ENCODE peak calls at places on chromosome 1, in four cellular contexts. B, O, W and L are unnamed samples.

GRCh38 chr1:38129971-38130370 is 83.4 kb upstream of the POU3F1 start:
- DNase-seq in B (no peak), O (no peak), W (no peak), L (no peak)

GRCh38 chr1:4267381-4268261 is 367.5 kb upstream of the C1orf174 start:
- DNase-seq in B (no peak), O (no peak), W (peak), L (peak)

GRCh38 chr1:180295999-180296398 is 65.9 kb downstream of the LHX4 start:
- DNase-seq in B (no peak), O (no peak), W (no peak), L (no peak)

GRCh38 chr1:58898739-58899580 is 115.1 kb upstream of the JUN start:
- DNase-seq in B (no peak), O (peak), W (no peak), L (peak)

GRCh38 chr1:247172956-247173355 is 1.1 kb upstream of the ZNF124 start:
- DNase-seq in B (no peak), O (no peak), W (peak), L (no peak)

GRCh38 chr1:151518431-151518830 is 7.2 kb downstream of the CGN start:
- DNase-seq in B (no peak), O (no peak), W (no peak), L (no peak)

GRCh38 chr1:21586926-21587601 is 77.8 kb downstream of the ALPL start:
- DNase-seq in B (no peak), O (peak), W (no peak), L (peak)

GRCh38 chr1:29180497-29181412 is 945 bp downstream of the SRSF4 start:
- DNase-seq in B (no peak), O (peak), W (no peak), L (no peak)

GRCh38 chr1:151509350-151510019 is 1.7 kb upstream of the CGN start:
- DNase-seq in B (no peak), O (no peak), W (no peak), L (no peak)

GRCh38 chr1:246302251-246302625 is 204.8 kb downstream of the SMYD3 start:
- DNase-seq in B (no peak), O (no peak), W (no peak), L (no peak)

GRCh38 chr1:207868769-207869721 is 41.9 kb downstream of the CD34 start:
- DNase-seq in B (peak), O (peak), W (no peak), L (peak)
- TF ChIP-seq FOXK2 in B (no peak), O (no peak), W (no peak), L (no peak)

DNA sequence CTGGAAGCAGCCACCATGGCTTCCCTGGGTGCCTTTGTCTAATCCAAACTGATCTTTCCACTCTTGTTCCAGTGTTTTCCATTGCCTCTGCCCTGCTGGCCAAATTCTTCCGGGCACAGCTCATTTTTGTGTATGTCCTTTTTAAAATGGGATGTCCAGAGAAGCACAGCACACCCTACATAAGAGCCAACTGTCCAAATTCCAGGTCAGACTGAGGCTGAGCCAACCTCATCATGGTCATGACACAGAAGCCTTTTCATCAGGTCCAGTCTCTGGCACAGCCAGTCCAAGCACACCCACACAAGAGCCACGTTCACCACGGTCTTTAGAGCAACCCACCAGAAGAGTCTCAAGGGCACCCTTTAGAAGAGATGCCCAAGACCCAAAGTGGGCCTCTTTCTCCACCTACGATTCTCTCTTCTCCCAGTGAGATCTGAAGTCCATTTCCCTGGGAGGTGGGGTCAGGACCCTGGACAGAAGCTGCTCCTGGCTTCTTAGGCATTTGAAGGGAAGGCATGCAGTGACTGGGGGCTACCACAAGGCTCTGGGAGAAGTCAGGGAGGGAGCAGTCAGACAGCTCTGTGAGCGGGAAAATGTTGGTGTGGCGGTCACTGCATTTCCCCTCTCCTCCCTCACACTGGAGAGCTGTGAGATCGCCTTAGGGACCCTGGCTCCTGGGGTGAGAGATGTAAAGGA is 53.2 kb downstream of the SYT2 start:
- DNase-seq in B (peak), O (peak), W (no peak), L (peak)
- TF ChIP-seq FOXK2 in B (no peak), O (no peak), W (no peak), L (no peak)

DNA sequence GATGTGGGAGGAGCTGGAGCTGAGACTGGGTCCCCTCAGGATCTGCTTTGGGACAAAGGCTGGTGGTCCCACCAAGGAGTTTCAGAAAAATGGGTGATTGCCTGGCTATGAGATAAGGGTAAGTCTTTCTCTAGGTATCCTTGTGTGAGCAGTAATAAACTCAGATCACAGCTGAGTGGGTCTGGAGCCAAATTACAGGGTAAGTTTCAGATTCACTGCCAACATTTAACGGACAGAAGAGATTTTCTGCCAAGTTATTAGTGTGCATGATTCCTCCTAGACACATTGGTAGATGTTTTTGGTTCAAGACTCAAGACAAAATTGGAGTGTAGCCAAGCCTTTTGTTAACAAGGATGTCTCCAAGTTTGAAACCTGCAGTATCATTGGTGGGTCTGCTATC is 7.5 kb downstream of the CD1B start:
- DNase-seq in B (no peak), O (no peak), W (no peak), L (no peak)
- TF ChIP-seq FOXK2 in B (no peak), O (no peak), W (no peak), L (no peak)

DNA sequence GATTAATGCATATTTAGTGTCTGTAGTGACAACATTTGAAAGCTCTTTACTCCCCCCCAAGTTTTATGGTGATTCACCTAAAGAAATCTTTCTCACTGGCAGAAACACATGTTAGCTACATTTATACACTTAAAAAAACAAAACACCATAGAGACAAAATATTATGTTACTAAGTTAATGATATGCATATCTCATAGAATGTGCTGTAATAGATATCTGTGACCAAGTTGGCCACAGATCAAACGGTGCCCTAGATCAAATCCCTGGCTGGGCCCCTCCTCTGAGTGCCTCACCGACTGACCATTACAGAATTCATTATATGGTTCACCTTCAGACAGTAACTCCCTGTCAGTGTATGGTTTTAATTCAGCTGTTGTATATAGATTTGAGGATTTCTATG is 322.1 kb upstream of the LYPLAL1 start:
- DNase-seq in B (no peak), O (no peak), W (no peak), L (no peak)
- TF ChIP-seq FOXK2 in B (no peak), O (no peak), W (no peak), L (no peak)

GRCh38 chr1:216119600-216119999 is 303.6 kb downstream of the USH2A start:
- DNase-seq in B (peak), O (peak), W (no peak), L (peak)
- TF ChIP-seq FOXK2 in B (no peak), O (no peak), W (no peak), L (no peak)

DNA sequence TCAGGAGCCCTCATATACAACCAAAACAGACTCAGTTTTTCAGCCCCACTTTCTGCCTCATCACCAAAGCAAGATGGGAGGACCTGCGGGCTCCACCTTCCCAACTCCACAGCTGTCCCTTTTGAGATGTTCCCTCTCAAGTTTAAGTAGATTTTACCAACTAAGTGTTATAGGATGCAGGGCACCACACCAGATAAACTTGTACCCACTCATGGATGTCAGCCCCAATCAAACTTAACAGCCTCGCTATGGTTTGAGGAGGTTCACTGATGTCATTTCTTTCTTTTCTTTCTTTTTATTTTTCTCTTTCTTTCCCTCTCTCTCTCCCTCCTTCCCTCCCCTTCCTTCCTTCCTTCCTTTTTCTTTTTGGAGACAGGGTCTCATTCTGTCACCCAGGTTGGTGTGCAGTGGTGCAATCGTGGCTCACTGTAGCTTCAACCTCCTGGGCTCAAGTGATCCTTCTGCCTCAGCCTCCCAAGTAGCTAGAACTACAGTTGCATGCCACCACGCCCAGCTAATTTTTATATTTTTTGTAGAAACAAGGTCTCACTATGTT is 13.4 kb downstream of the CD58 start:
- DNase-seq in B (no peak), O (no peak), W (no peak), L (no peak)
- TF ChIP-seq FOXK2 in B (no peak), O (no peak), W (no peak), L (no peak)

GRCh38 chr1:91884459-91885290 is 1.3 kb downstream of the TGFBR3 start:
- DNase-seq in B (no peak), O (peak), W (no peak), L (peak)
- TF ChIP-seq FOXK2 in B (no peak), O (no peak), W (no peak), L (no peak)

GRCh38 chr1:89547563-89548485 is 23.2 kb downstream of the LRRC8B start:
- DNase-seq in B (no peak), O (peak), W (no peak), L (peak)
- TF ChIP-seq FOXK2 in B (no peak), O (no peak), W (no peak), L (no peak)

GRCh38 chr1:40397258-40397657 is 23.7 kb downstream of the SMAP2 start:
- DNase-seq in B (no peak), O (no peak), W (no peak), L (no peak)

GRCh38 chr1:40396420-40396819 is 22.9 kb downstream of the SMAP2 start:
- DNase-seq in B (no peak), O (no peak), W (no peak), L (no peak)

GRCh38 chr1:40395211-40396175 is 22.0 kb downstream of the SMAP2 start:
- DNase-seq in B (no peak), O (no peak), W (no peak), L (no peak)

GRCh38 chr1:40401427-40402201 is 28.1 kb downstream of the SMAP2 start:
- DNase-seq in B (no peak), O (no peak), W (no peak), L (no peak)

DNA sequence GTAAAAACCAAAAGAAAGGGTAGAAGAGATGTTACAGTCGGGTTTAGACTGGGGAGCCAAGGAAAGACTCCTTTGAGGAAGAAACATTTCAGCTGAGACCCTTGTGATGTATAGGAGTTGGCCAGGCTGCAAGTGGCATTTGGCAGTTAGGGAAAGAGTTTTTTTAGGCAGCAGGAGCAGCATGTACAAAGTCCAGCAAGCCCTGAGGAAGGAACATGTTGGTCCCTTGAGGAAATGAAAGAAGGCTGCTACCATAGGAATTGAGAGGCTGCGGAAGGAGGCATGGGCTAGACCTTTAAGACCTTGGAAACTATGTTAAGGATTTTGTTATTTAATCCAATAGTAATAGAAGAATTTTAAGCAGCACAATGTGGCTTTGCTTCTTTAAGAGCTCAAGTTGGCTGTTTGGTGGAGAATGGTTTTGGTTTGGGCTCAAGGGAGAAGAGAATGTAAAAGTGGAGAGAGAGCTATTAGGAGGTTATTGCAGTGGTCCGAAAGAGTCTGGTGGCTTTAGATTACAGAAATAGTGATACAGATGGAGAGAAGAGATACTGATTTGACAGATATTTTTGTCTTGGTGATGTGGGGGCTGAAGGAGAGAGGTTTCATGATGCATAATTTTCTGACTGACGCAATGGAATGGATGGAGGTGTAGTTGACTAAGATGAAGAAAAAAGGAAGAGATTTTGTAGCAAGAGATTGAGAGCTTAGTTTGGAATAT is 26.6 kb downstream of the SMAP2 start:
- DNase-seq in B (no peak), O (peak), W (no peak), L (no peak)
- TF ChIP-seq FOXK2 in B (no peak), O (no peak), W (no peak), L (no peak)